ENCODE peak calls at places on chromosomes 1 and 21, in four cellular contexts. One of them, this sample, is unnamed.
A peak's percentile ranks its signal among the peaks of the same experiment; 100 is the strongest.

GRCh38 chr21:14712121-14712520 is 166.0 kb upstream of the SAMSN1 start:
- DNase-seq in KG1: no peak
- DNase-seq in NCI-H774: no peak
- DNase-seq in PC-9: no peak
- DNase-seq in this sample: no peak

GRCh38 chr1:37945743-37946702 is 830 bp downstream of the INPP5B start:
- DNase-seq in KG1: peak; percentile 25
- DNase-seq in NCI-H774: no peak
- DNase-seq in PC-9: no peak
- DNase-seq in this sample: peak; percentile 69

GRCh38 chr1:79110749-79111148 is 104.2 kb upstream of the ADGRL4 start:
- DNase-seq in PC-9: no peak
- DNase-seq in KG1: no peak
- DNase-seq in NCI-H774: no peak
- DNase-seq in this sample: no peak

GRCh38 chr21:46636550-46637289 is 1.2 kb downstream of the PRMT2 start:
- DNase-seq in PC-9: no peak
- DNase-seq in NCI-H774: no peak
- DNase-seq in KG1: no peak
- DNase-seq in this sample: no peak

GRCh38 chr1:198577444-198577843 is 37.0 kb upstream of the ATP6V1G3 start:
- DNase-seq in PC-9: peak; percentile 44
- DNase-seq in NCI-H774: no peak
- DNase-seq in KG1: no peak
- DNase-seq in this sample: peak; percentile 50

GRCh38 chr1:204190212-204191211 is 5.8 kb downstream of the KISS1 start:
- DNase-seq in PC-9: no peak
- DNase-seq in NCI-H774: peak; percentile 36
- DNase-seq in KG1: peak; percentile 28
- DNase-seq in this sample: no peak

GRCh38 chr21:36702622-36702968 is 3.7 kb downstream of the SIM2 start:
- DNase-seq in PC-9: no peak
- DNase-seq in KG1: no peak
- DNase-seq in NCI-H774: no peak
- DNase-seq in this sample: no peak

GRCh38 chr1:68975534-68975933 is 478.7 kb upstream of the DEPDC1 start:
- DNase-seq in KG1: no peak
- DNase-seq in PC-9: peak; percentile 37
- DNase-seq in NCI-H774: peak; percentile 6
- DNase-seq in this sample: peak; percentile 9

GRCh38 chr1:162145966-162146696 is 76.6 kb downstream of the NOS1AP start:
- DNase-seq in NCI-H774: no peak
- DNase-seq in KG1: no peak
- DNase-seq in PC-9: no peak
- DNase-seq in this sample: no peak

GRCh38 chr1:51512611-51513010 is 6.5 kb downstream of the EPS15 start:
- DNase-seq in KG1: no peak
- DNase-seq in PC-9: no peak
- DNase-seq in NCI-H774: no peak
- DNase-seq in this sample: no peak

GRCh38 chr1:240998024-240998423 is 359.0 kb downstream of the RGS7 start:
- DNase-seq in NCI-H774: no peak
- DNase-seq in PC-9: no peak
- DNase-seq in KG1: no peak
- DNase-seq in this sample: no peak

GRCh38 chr1:92482665-92483441 is 3.9 kb downstream of the GFI1 start:
- DNase-seq in NCI-H774: peak; percentile 10
- DNase-seq in PC-9: no peak
- DNase-seq in KG1: no peak
- DNase-seq in this sample: peak; percentile 50

GRCh38 chr1:204975568-204976235 is 67.3 kb upstream of the CNTN2 start:
- DNase-seq in PC-9: no peak
- DNase-seq in KG1: no peak
- DNase-seq in NCI-H774: no peak
- DNase-seq in this sample: peak; percentile 45

GRCh38 chr1:51948491-51948915 is 42.0 kb downstream of the RAB3B start:
- DNase-seq in KG1: no peak
- DNase-seq in NCI-H774: peak; percentile 74
- DNase-seq in PC-9: no peak
- DNase-seq in this sample: no peak

GRCh38 chr21:43658094-43658725 is 1.1 kb downstream of the HSF2BP start:
- DNase-seq in KG1: no peak
- DNase-seq in PC-9: no peak
- DNase-seq in NCI-H774: no peak
- DNase-seq in this sample: no peak